ENCODE peak calls at places on chromosomes 7 and 10, in six cellular contexts. One of them, this sample, is unnamed.

GRCh38 chr7:148230883-148231282 is 359.7 kb upstream of the C7orf33 start:
- DNase-seq in T-cell: no peak
- DNase-seq in small intestine: no peak
- DNase-seq in HT-29: no peak
- DNase-seq in left kidney: no peak
- DNase-seq in activated CD4-positive, alpha-beta T cell treated with anti-CD3 and anti-CD28 coated beads for 48 hours: no peak
- DNase-seq in this sample: no peak

GRCh38 chr7:81066797-81067196 is 147.9 kb upstream of the SEMA3C start:
- DNase-seq in T-cell: no peak
- DNase-seq in small intestine: no peak
- DNase-seq in HT-29: no peak
- DNase-seq in left kidney: no peak
- DNase-seq in activated CD4-positive, alpha-beta T cell treated with anti-CD3 and anti-CD28 coated beads for 48 hours: no peak
- DNase-seq in this sample: no peak

GRCh38 chr7:1076184-1077072 is 11.5 kb upstream of the GPER1 start:
- DNase-seq in T-cell: no peak
- DNase-seq in small intestine: no peak
- DNase-seq in HT-29: peak; percentile 29
- DNase-seq in left kidney: peak; percentile 62
- DNase-seq in activated CD4-positive, alpha-beta T cell treated with anti-CD3 and anti-CD28 coated beads for 48 hours: no peak
- DNase-seq in this sample: no peak

GRCh38 chr10:107442035-107442505 is 277.6 kb upstream of the SORCS1 start:
- DNase-seq in T-cell: no peak
- DNase-seq in small intestine: no peak
- DNase-seq in HT-29: no peak
- DNase-seq in left kidney: peak; percentile 31
- DNase-seq in activated CD4-positive, alpha-beta T cell treated with anti-CD3 and anti-CD28 coated beads for 48 hours: no peak
- DNase-seq in this sample: peak; percentile 49

GRCh38 chr7:30921540-30921930 is 9.9 kb downstream of the AQP1 start:
- DNase-seq in T-cell: no peak
- DNase-seq in small intestine: no peak
- DNase-seq in HT-29: no peak
- DNase-seq in left kidney: no peak
- DNase-seq in activated CD4-positive, alpha-beta T cell treated with anti-CD3 and anti-CD28 coated beads for 48 hours: no peak
- DNase-seq in this sample: no peak

GRCh38 chr7:27221201-27221797 is 21.3 kb upstream of the EVX1 start:
- DNase-seq in T-cell: no peak
- DNase-seq in small intestine: no peak
- DNase-seq in HT-29: no peak
- DNase-seq in left kidney: no peak
- DNase-seq in activated CD4-positive, alpha-beta T cell treated with anti-CD3 and anti-CD28 coated beads for 48 hours: no peak
- DNase-seq in this sample: no peak

GRCh38 chr7:80622531-80622930 is 15.9 kb upstream of the CD36 start:
- DNase-seq in T-cell: no peak
- DNase-seq in small intestine: no peak
- DNase-seq in HT-29: peak; percentile 24
- DNase-seq in left kidney: no peak
- DNase-seq in activated CD4-positive, alpha-beta T cell treated with anti-CD3 and anti-CD28 coated beads for 48 hours: no peak
- DNase-seq in this sample: no peak

GRCh38 chr7:128322040-128322643 is 21.6 kb downstream of the RBM28 start:
- DNase-seq in T-cell: no peak
- DNase-seq in small intestine: peak; percentile 58
- DNase-seq in HT-29: peak; percentile 64
- DNase-seq in left kidney: peak; percentile 60
- DNase-seq in activated CD4-positive, alpha-beta T cell treated with anti-CD3 and anti-CD28 coated beads for 48 hours: no peak
- DNase-seq in this sample: no peak

GRCh38 chr7:7972128-7972527 is 3.5 kb downstream of the GLCCI1 start:
- DNase-seq in T-cell: no peak
- DNase-seq in small intestine: no peak
- DNase-seq in HT-29: no peak
- DNase-seq in left kidney: peak; percentile 72
- DNase-seq in activated CD4-positive, alpha-beta T cell treated with anti-CD3 and anti-CD28 coated beads for 48 hours: peak; percentile 7
- DNase-seq in this sample: no peak

GRCh38 chr10:14880201-14880600 is 1.5 kb downstream of the SUV39H2 start:
- DNase-seq in T-cell: no peak
- DNase-seq in small intestine: no peak
- DNase-seq in HT-29: peak; percentile 17
- DNase-seq in left kidney: peak; percentile 54
- DNase-seq in activated CD4-positive, alpha-beta T cell treated with anti-CD3 and anti-CD28 coated beads for 48 hours: no peak
- DNase-seq in this sample: no peak

GRCh38 chr7:11228515-11228914 is 254.8 kb downstream of the PHF14 start:
- DNase-seq in T-cell: no peak
- DNase-seq in small intestine: peak; percentile 43
- DNase-seq in HT-29: no peak
- DNase-seq in left kidney: no peak
- DNase-seq in activated CD4-positive, alpha-beta T cell treated with anti-CD3 and anti-CD28 coated beads for 48 hours: no peak
- DNase-seq in this sample: no peak

GRCh38 chr10:68526634-68527132 is 640 bp downstream of the SLC25A16 start:
- DNase-seq in T-cell: no peak
- DNase-seq in small intestine: peak; percentile 61
- DNase-seq in HT-29: peak; percentile 32
- DNase-seq in left kidney: no peak
- DNase-seq in activated CD4-positive, alpha-beta T cell treated with anti-CD3 and anti-CD28 coated beads for 48 hours: no peak
- DNase-seq in this sample: no peak

GRCh38 chr7:90710466-90710850 is 114.3 kb downstream of the CDK14 start:
- DNase-seq in T-cell: no peak
- DNase-seq in small intestine: no peak
- DNase-seq in HT-29: no peak
- DNase-seq in left kidney: no peak
- DNase-seq in activated CD4-positive, alpha-beta T cell treated with anti-CD3 and anti-CD28 coated beads for 48 hours: no peak
- DNase-seq in this sample: no peak

GRCh38 chr10:133162178-133162909 is 2.3 kb downstream of the KNDC1 start:
- DNase-seq in T-cell: no peak
- DNase-seq in small intestine: no peak
- DNase-seq in HT-29: no peak
- DNase-seq in left kidney: no peak
- DNase-seq in activated CD4-positive, alpha-beta T cell treated with anti-CD3 and anti-CD28 coated beads for 48 hours: no peak
- DNase-seq in this sample: no peak

GRCh38 chr10:79066460-79067240 is 2.1 kb upstream of the ZMIZ1 start:
- DNase-seq in T-cell: peak; percentile 17
- DNase-seq in small intestine: peak; percentile 48
- DNase-seq in HT-29: peak; percentile 49
- DNase-seq in left kidney: peak; percentile 85
- DNase-seq in activated CD4-positive, alpha-beta T cell treated with anti-CD3 and anti-CD28 coated beads for 48 hours: no peak
- DNase-seq in this sample: peak; percentile 81

GRCh38 chr10:130737622-130738021 is 573.9 kb downstream of the TCERG1L start:
- DNase-seq in T-cell: no peak
- DNase-seq in small intestine: no peak
- DNase-seq in HT-29: peak; percentile 10
- DNase-seq in left kidney: peak; percentile 94
- DNase-seq in activated CD4-positive, alpha-beta T cell treated with anti-CD3 and anti-CD28 coated beads for 48 hours: no peak
- DNase-seq in this sample: no peak

GRCh38 chr10:25552283-25552919 is 377.6 kb downstream of the GPR158 start:
- DNase-seq in T-cell: no peak
- DNase-seq in small intestine: no peak
- DNase-seq in HT-29: no peak
- DNase-seq in left kidney: no peak
- DNase-seq in activated CD4-positive, alpha-beta T cell treated with anti-CD3 and anti-CD28 coated beads for 48 hours: no peak
- DNase-seq in this sample: no peak

GRCh38 chr7:98456851-98457250 is 56.0 kb upstream of the BAIAP2L1 start:
- DNase-seq in T-cell: no peak
- DNase-seq in small intestine: no peak
- DNase-seq in HT-29: no peak
- DNase-seq in left kidney: no peak
- DNase-seq in activated CD4-positive, alpha-beta T cell treated with anti-CD3 and anti-CD28 coated beads for 48 hours: no peak
- DNase-seq in this sample: no peak

GRCh38 chr7:130273081-130273699 is 6.5 kb downstream of the CPA2 start:
- DNase-seq in T-cell: peak; percentile 17
- DNase-seq in small intestine: no peak
- DNase-seq in HT-29: no peak
- DNase-seq in left kidney: peak; percentile 99
- DNase-seq in activated CD4-positive, alpha-beta T cell treated with anti-CD3 and anti-CD28 coated beads for 48 hours: peak; percentile 18
- DNase-seq in this sample: no peak

GRCh38 chr10:29607576-29607975 is 27.2 kb downstream of the SVIL start:
- DNase-seq in T-cell: no peak
- DNase-seq in small intestine: no peak
- DNase-seq in HT-29: no peak
- DNase-seq in left kidney: no peak
- DNase-seq in activated CD4-positive, alpha-beta T cell treated with anti-CD3 and anti-CD28 coated beads for 48 hours: no peak
- DNase-seq in this sample: no peak

GRCh38 chr10:14062528-14063260 is 268.0 kb downstream of the FRMD4A start:
- DNase-seq in T-cell: no peak
- DNase-seq in small intestine: no peak
- DNase-seq in HT-29: no peak
- DNase-seq in left kidney: no peak
- DNase-seq in activated CD4-positive, alpha-beta T cell treated with anti-CD3 and anti-CD28 coated beads for 48 hours: no peak
- DNase-seq in this sample: no peak

GRCh38 chr7:31939076-31939475 is 131.1 kb downstream of the PDE1C start:
- DNase-seq in T-cell: no peak
- DNase-seq in small intestine: no peak
- DNase-seq in HT-29: no peak
- DNase-seq in left kidney: no peak
- DNase-seq in activated CD4-positive, alpha-beta T cell treated with anti-CD3 and anti-CD28 coated beads for 48 hours: no peak
- DNase-seq in this sample: no peak

GRCh38 chr7:120743128-120743527 is 114.8 kb downstream of the TSPAN12 start:
- DNase-seq in T-cell: no peak
- DNase-seq in small intestine: no peak
- DNase-seq in HT-29: no peak
- DNase-seq in left kidney: no peak
- DNase-seq in activated CD4-positive, alpha-beta T cell treated with anti-CD3 and anti-CD28 coated beads for 48 hours: no peak
- DNase-seq in this sample: no peak

GRCh38 chr7:38276096-38276857 is 2.8 kb upstream of the TARP start:
- DNase-seq in T-cell: no peak
- DNase-seq in small intestine: no peak
- DNase-seq in HT-29: no peak
- DNase-seq in left kidney: no peak
- DNase-seq in activated CD4-positive, alpha-beta T cell treated with anti-CD3 and anti-CD28 coated beads for 48 hours: no peak
- DNase-seq in this sample: no peak

GRCh38 chr7:151137076-151137611 is 30.4 kb downstream of the GBX1 start:
- DNase-seq in T-cell: no peak
- DNase-seq in small intestine: no peak
- DNase-seq in HT-29: no peak
- DNase-seq in left kidney: peak; percentile 66
- DNase-seq in activated CD4-positive, alpha-beta T cell treated with anti-CD3 and anti-CD28 coated beads for 48 hours: no peak
- DNase-seq in this sample: peak; percentile 25

GRCh38 chr7:116588225-116588624 is 63.4 kb downstream of the CAV1 start:
- DNase-seq in T-cell: no peak
- DNase-seq in small intestine: no peak
- DNase-seq in HT-29: peak; percentile 21
- DNase-seq in left kidney: no peak
- DNase-seq in activated CD4-positive, alpha-beta T cell treated with anti-CD3 and anti-CD28 coated beads for 48 hours: peak; percentile 51
- DNase-seq in this sample: peak; percentile 27

GRCh38 chr7:98240961-98241673 is 10.9 kb downstream of the TECPR1 start:
- DNase-seq in T-cell: peak; percentile 22
- DNase-seq in small intestine: peak; percentile 46
- DNase-seq in HT-29: peak; percentile 73
- DNase-seq in left kidney: peak; percentile 71
- DNase-seq in activated CD4-positive, alpha-beta T cell treated with anti-CD3 and anti-CD28 coated beads for 48 hours: peak; percentile 52
- DNase-seq in this sample: peak; percentile 80

GRCh38 chr10:84291389-84291788 is 37.0 kb upstream of the CCSER2 start:
- DNase-seq in T-cell: no peak
- DNase-seq in small intestine: no peak
- DNase-seq in HT-29: peak; percentile 38
- DNase-seq in left kidney: peak; percentile 93
- DNase-seq in activated CD4-positive, alpha-beta T cell treated with anti-CD3 and anti-CD28 coated beads for 48 hours: no peak
- DNase-seq in this sample: no peak

GRCh38 chr7:26155531-26156375 is 3.8 kb downstream of the NFE2L3 start:
- DNase-seq in T-cell: no peak
- DNase-seq in small intestine: peak; percentile 20
- DNase-seq in HT-29: peak; percentile 71
- DNase-seq in left kidney: no peak
- DNase-seq in activated CD4-positive, alpha-beta T cell treated with anti-CD3 and anti-CD28 coated beads for 48 hours: no peak
- DNase-seq in this sample: no peak

GRCh38 chr10:3745582-3745981 is 39.4 kb downstream of the KLF6 start:
- DNase-seq in T-cell: no peak
- DNase-seq in small intestine: no peak
- DNase-seq in HT-29: no peak
- DNase-seq in left kidney: no peak
- DNase-seq in activated CD4-positive, alpha-beta T cell treated with anti-CD3 and anti-CD28 coated beads for 48 hours: no peak
- DNase-seq in this sample: no peak

GRCh38 chr10:4227581-4227980 is 442.6 kb upstream of the KLF6 start:
- DNase-seq in T-cell: no peak
- DNase-seq in small intestine: no peak
- DNase-seq in HT-29: no peak
- DNase-seq in left kidney: no peak
- DNase-seq in activated CD4-positive, alpha-beta T cell treated with anti-CD3 and anti-CD28 coated beads for 48 hours: no peak
- DNase-seq in this sample: no peak

GRCh38 chr10:48613015-48613414 is 8.1 kb upstream of the ARHGAP22 start:
- DNase-seq in T-cell: no peak
- DNase-seq in small intestine: no peak
- DNase-seq in HT-29: no peak
- DNase-seq in left kidney: no peak
- DNase-seq in activated CD4-positive, alpha-beta T cell treated with anti-CD3 and anti-CD28 coated beads for 48 hours: no peak
- DNase-seq in this sample: no peak

GRCh38 chr10:77919713-77920108 is 6.8 kb downstream of the DLG5 start:
- DNase-seq in T-cell: no peak
- DNase-seq in small intestine: no peak
- DNase-seq in HT-29: no peak
- DNase-seq in left kidney: peak; percentile 34
- DNase-seq in activated CD4-positive, alpha-beta T cell treated with anti-CD3 and anti-CD28 coated beads for 48 hours: no peak
- DNase-seq in this sample: no peak

This sample was measured in GM20000.